ENCODE peak calls at places on chromosomes 13 and 19, in six cellular contexts. G is fibroblast of lung, U is OCI-LY7, M is SK-N-SH, O is MM.1S, T is K562. E is an unnamed sample. For H3K79me2, the result is how much of the 10 kb centered on the place peaks cover.

GRCh38 chr13:108609353-108609752 is 20.1 kb upstream of the MYO16 start:
- DNase-seq in U (no peak), G (peak), T (no peak), O (peak), M (peak), E (peak)

GRCh38 chr13:77416666-77417212 is 89.8 kb upstream of the MYCBP2 start:
- DNase-seq in T (no peak), G (no peak), M (peak), O (no peak), U (peak), E (no peak)

GRCh38 chr19:45906221-45906620 is 3.8 kb upstream of the MYPOP start:
- DNase-seq in G (peak), T (no peak), U (no peak), M (no peak), O (no peak), E (no peak)

GRCh38 chr13:41127746-41128145 is 4.9 kb downstream of the KBTBD6 start:
- DNase-seq in T (no peak), M (no peak), G (no peak), U (no peak), O (no peak), E (no peak)

GRCh38 chr19:38250821-38251563 is 5.2 kb downstream of the PPP1R14A start:
- DNase-seq in U (no peak), T (no peak), G (no peak), O (no peak), M (no peak), E (no peak)

GRCh38 chr19:287381-287871 is 3.8 kb downstream of the PLPP2 start:
- DNase-seq in O (no peak), M (no peak), T (peak), G (no peak), U (no peak), E (no peak)

GRCh38 chr19:18995804-18996241 is 37.5 kb downstream of the SUGP2 start:
- DNase-seq in O (peak), T (peak), M (peak), G (peak), U (peak), E (peak)

GRCh38 chr13:33110713-33111413 is 94.6 kb downstream of the KL start:
- DNase-seq in U (peak), G (peak), T (no peak), M (no peak), O (no peak), E (peak)

GRCh38 chr19:33444993-33445751 is 71.7 kb downstream of the CEBPG start:
- DNase-seq in O (no peak), M (no peak), T (no peak), U (no peak), G (peak), E (no peak)

GRCh38 chr13:46473806-46474205 is 79.2 kb upstream of the LRCH1 start:
- DNase-seq in M (no peak), O (no peak), T (no peak), U (no peak), G (no peak), E (no peak)

GRCh38 chr13:93558637-93559036 is 332.0 kb downstream of the GPC6 start:
- DNase-seq in O (no peak), M (no peak), G (no peak), U (no peak), T (no peak), E (no peak)

GRCh38 chr13:81714513-81714912 is 1373.6 kb upstream of the SPRY2 start:
- DNase-seq in U (no peak), G (no peak), O (no peak), T (no peak), M (no peak), E (no peak)

GRCh38 chr13:85500716-85501256 is 298.4 kb downstream of the SLITRK6 start:
- DNase-seq in G (no peak), O (no peak), T (no peak), M (no peak), U (no peak), E (no peak)

GRCh38 chr13:83883061-83883523 is 818 bp upstream of the SLITRK1 start:
- DNase-seq in M (no peak), O (no peak), T (no peak), G (no peak), U (no peak), E (no peak)

GRCh38 chr19:48735031-48735615 is 5.3 kb downstream of the RASIP1 start:
- DNase-seq in U (no peak), T (no peak), G (peak), O (no peak), M (no peak), E (no peak)

GRCh38 chr19:38274734-38275133 is 10.4 kb downstream of the SPINT2 start:
- DNase-seq in O (no peak), U (no peak), T (no peak), M (no peak), G (no peak), E (no peak)

GRCh38 chr19:38323276-38323675 is 3.6 kb downstream of the KCNK6 start:
- DNase-seq in M (no peak), O (no peak), U (no peak), T (no peak), G (no peak), E (no peak)

GRCh38 chr19:45475537-45476348 is 7.9 kb downstream of the FOSB start:
- DNase-seq in M (no peak), O (no peak), G (no peak), T (no peak), U (no peak), E (no peak)

GRCh38 chr13:49616688-49617065 is 11.6 kb upstream of the ARL11 start:
- DNase-seq in G (no peak), M (no peak), U (no peak), T (no peak), O (no peak), E (no peak)

DNA sequence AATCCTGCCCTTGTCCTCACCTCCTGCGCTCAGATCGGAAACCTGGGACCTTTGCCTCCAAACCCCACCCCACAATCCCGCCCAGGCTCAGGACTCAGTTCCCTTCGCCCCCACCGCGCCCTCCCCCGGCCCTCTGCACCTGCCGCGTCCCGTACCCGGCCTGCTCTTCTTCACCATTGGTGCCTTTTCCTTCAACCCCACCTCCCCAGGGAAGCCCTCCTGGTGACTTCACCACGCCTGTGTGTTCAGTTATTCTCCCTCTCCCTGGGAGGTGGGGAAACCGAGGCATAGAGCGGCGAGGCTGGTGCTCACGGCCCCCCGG is 19.3 kb upstream of the TCF3 start:
- DNase-seq in O (peak), G (no peak), M (no peak), U (peak), T (peak), E (no peak)
- H3K4me2 ChIP-seq in O (peak), G (no peak), M (peak), U (peak), T (peak), E (peak)

DNA sequence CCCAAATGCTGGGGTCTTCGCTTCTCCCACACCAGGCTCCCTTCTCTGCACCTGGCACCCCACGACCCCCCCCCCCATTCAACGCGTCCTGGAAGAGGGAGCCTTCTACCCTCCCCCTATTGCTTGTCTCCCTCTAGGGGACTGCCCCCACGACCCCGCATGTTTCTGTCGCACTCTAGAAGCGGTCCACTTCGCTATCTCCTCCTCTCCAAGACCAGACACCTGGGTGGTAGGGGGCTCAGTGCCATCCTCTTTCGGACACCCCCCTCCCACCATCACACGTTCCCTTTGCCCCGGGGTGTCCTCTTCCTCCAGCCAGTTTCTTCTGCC is 1.5 kb downstream of the TGFB1 start:
- DNase-seq in M (no peak), O (no peak), G (no peak), T (no peak), U (no peak), E (peak)
- H3K79me2 ChIP-seq in M (half or more), O (under half), G (under half), T (half or more), U (under half), E (half or more)

GRCh38 chr13:97367016-97367415 is 67.0 kb upstream of the RAP2A start:
- DNase-seq in M (no peak), T (no peak), U (no peak), O (no peak), G (peak), E (no peak)
- H3K4me2 ChIP-seq in M (no peak), T (no peak), U (no peak), O (no peak), G (peak), E (no peak)

DNA sequence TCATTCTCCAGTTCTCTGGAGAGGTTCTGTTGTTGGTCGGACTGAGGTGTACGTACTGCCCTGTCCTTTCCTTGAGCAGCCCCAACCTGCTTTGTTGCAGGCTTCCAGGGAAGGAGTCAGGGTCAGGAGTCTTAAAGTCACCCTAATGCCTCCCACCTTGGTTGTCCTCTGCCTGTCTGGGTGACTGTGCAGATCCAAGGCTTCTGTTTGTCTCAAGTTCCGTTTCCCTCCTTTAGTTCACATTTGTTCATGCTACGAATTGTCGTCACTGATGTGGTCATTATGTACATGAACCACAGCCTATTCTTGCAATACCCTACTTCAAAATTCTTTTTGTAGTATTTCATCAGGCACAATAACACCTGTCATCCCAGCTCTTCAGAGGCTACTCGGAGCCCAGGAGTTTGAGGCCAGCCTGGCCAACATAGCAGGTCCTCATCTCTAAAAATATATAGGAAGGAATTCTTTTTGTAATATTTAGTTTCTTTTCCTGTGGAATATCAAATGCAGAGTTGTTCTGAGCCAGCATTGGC is 7.4 kb downstream of the ZNF586 start:
- DNase-seq in O (no peak), U (no peak), G (no peak), M (no peak), T (no peak), E (no peak)
- H3K79me2 ChIP-seq in O (half or more), U (half or more), G (under half), M (under half), T (half or more), E (half or more)

DNA sequence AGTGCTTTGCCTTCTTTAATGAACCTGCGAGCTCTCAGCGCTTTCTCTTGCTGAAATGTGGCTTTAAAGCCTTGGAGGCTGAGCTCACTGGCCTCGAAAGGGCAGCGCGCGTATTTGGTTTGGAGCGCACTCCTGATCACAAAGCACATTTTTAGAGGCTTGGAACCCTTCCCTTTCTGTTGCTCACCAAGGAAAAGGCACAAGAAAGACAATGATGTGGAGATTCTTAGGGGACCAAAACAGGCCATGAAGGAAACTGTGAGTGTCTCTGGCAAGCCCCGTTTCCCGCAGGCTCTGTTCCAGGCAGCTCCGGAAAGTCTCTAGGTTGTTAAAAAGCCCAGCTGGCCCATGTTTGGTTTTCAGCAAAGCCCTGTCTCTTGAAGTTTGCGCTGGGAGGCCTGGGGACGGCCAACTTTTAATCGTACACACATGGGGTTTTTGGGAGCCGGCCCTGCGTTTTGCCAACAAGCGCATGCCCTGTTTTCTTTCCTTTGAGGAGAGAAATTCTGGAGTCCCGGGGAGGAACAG is 9.4 kb upstream of the SPC24 start:
- DNase-seq in T (no peak), O (no peak), U (no peak), G (peak), M (no peak), E (no peak)
- H3K4me2 ChIP-seq in T (no peak), O (no peak), U (no peak), G (peak), M (no peak), E (no peak)

GRCh38 chr13:51412431-51412830 is 40.4 kb downstream of the INTS6 start:
- DNase-seq in O (no peak), M (no peak), G (no peak), U (no peak), T (no peak), E (no peak)
- H3K79me2 ChIP-seq in O (under half), M (half or more), G (under half), U (half or more), T (half or more), E (half or more)

E was measured in Karpas-422.